ENCODE peak calls at places on chromosome 4, in ten cellular contexts. J, O, I, X, W, P, Z, M, A and V are unnamed samples.

GRCh38 chr4:53937918-53938317 is 126.5 kb downstream of the CHIC2 start:
- DNase-seq in X (no peak), Z (no peak), P (no peak), W (no peak), O (no peak), J (no peak), I (peak; percentile 80), A (no peak), M (no peak), V (peak; percentile 85)

GRCh38 chr4:87007345-87008181 is 72.8 kb downstream of the AFF1 start:
- DNase-seq in W (peak; percentile 7), J (peak; percentile 22), P (peak; percentile 50), O (no peak), A (peak; percentile 50), X (no peak), M (peak; percentile 48), Z (no peak), I (peak; percentile 50), V (peak; percentile 29)

GRCh38 chr4:31081375-31081774 is 361.2 kb downstream of the PCDH7 start:
- DNase-seq in I (peak; percentile 60), W (no peak), X (peak; percentile 74), A (no peak), P (no peak), J (no peak), Z (no peak), O (no peak), M (no peak), V (no peak)

GRCh38 chr4:3472411-3473141 is 9.5 kb downstream of the DOK7 start:
- DNase-seq in M (no peak), P (no peak), X (no peak), Z (no peak), J (no peak), I (no peak), O (no peak), W (no peak), A (no peak), V (no peak)

GRCh38 chr4:187569871-187570270 is 425.7 kb upstream of the ZFP42 start:
- DNase-seq in O (no peak), P (no peak), M (no peak), I (no peak), Z (no peak), J (no peak), A (no peak), X (no peak), W (no peak), V (no peak)

GRCh38 chr4:158578476-158578875 is 56.8 kb downstream of the RXFP1 start:
- DNase-seq in J (no peak), A (no peak), I (peak; percentile 48), Z (no peak), W (no peak), M (no peak), P (no peak), X (no peak), O (no peak), V (peak; percentile 30)

GRCh38 chr4:15912961-15913630 is 25.4 kb downstream of the FGFBP1 start:
- DNase-seq in X (no peak), M (no peak), O (no peak), P (no peak), W (no peak), A (no peak), J (no peak), Z (no peak), I (no peak), V (no peak)

GRCh38 chr4:47270226-47270888 is 193.1 kb downstream of the COMMD8 start:
- DNase-seq in Z (no peak), I (no peak), W (no peak), M (no peak), A (no peak), P (no peak), X (no peak), J (no peak), O (no peak), V (no peak)

GRCh38 chr4:141645611-141646340 is 9.4 kb downstream of the IL15 start:
- DNase-seq in W (no peak), P (no peak), J (no peak), A (no peak), M (no peak), O (no peak), X (peak; percentile 47), I (peak; percentile 92), Z (no peak), V (peak; percentile 82)

GRCh38 chr4:119835511-119835910 is 206.9 kb upstream of the PDE5A start:
- DNase-seq in O (no peak), I (peak; percentile 46), W (no peak), J (no peak), Z (no peak), A (no peak), P (no peak), M (no peak), X (no peak), V (no peak)

GRCh38 chr4:74016068-74016467 is 17.6 kb upstream of the CXCL5 start:
- DNase-seq in A (no peak), J (no peak), O (no peak), Z (no peak), I (peak; percentile 40), W (no peak), X (no peak), P (no peak), M (no peak), V (no peak)

GRCh38 chr4:82380831-82381230 is 7.0 kb upstream of the HNRNPD start:
- DNase-seq in M (no peak), I (no peak), P (no peak), O (no peak), J (no peak), X (no peak), A (no peak), Z (no peak), W (no peak), V (no peak)

GRCh38 chr4:82381661-82382284 is 8.0 kb upstream of the HNRNPD start:
- DNase-seq in M (no peak), A (no peak), I (peak; percentile 30), P (no peak), J (no peak), Z (no peak), W (no peak), O (no peak), X (no peak), V (peak; percentile 8)

GRCh38 chr4:82381235-82381634 is 7.4 kb upstream of the HNRNPD start:
- DNase-seq in I (no peak), M (no peak), Z (no peak), W (no peak), O (no peak), J (no peak), A (no peak), P (no peak), X (no peak), V (no peak)

GRCh38 chr4:82380344-82380743 is 6.6 kb upstream of the HNRNPD start:
- DNase-seq in O (no peak), M (no peak), X (no peak), A (no peak), W (no peak), P (no peak), J (peak; percentile 78), I (no peak), Z (no peak), V (no peak)

GRCh38 chr4:82382756-82383155 is 9.0 kb upstream of the HNRNPD start:
- DNase-seq in X (no peak), I (no peak), M (no peak), Z (no peak), A (no peak), J (no peak), O (no peak), W (no peak), P (no peak), V (no peak)
- TF ChIP-seq CTCF in X (no peak), I (no peak), M (no peak), Z (no peak), A (no peak), J (no peak), O (no peak), W (no peak), P (no peak), V (no peak)

GRCh38 chr4:7651461-7651921 is 216.8 kb upstream of the PSAPL1 start:
- DNase-seq in W (no peak), Z (no peak), X (no peak), I (peak; percentile 48), O (no peak), P (no peak), J (peak; percentile 87), A (peak; percentile 61), M (peak; percentile 49), V (no peak)
- TF ChIP-seq CTCF in W (no peak), Z (no peak), X (no peak), I (no peak), O (no peak), P (no peak), J (no peak), A (no peak), M (no peak), V (no peak)

DNA sequence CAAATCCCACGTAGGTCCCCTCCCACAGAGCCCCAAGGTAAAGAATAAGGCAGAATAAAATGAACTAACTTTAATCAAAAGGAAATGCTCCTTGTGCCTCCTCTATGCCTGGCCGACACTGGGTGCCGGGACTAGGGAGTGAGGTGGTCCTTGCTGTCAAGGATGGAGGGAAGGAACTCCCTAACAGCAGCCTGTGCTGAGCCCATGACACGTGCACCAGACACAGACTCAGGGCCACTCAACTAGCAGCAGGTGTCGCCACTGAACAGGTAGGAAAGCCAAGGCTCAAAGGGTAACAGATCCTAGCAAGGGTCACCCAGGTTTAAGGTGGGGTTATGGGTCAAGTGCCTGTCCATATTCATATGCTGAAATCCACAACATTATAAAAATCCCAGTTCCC is 29.2 kb downstream of the MSX1 start:
- DNase-seq in I (no peak), A (no peak), Z (no peak), W (no peak), M (peak; percentile 28), O (no peak), J (no peak), P (no peak), X (no peak), V (no peak)
- TF ChIP-seq CTCF in I (no peak), A (no peak), Z (no peak), W (no peak), M (no peak), O (no peak), J (no peak), P (no peak), X (no peak), V (no peak)

DNA sequence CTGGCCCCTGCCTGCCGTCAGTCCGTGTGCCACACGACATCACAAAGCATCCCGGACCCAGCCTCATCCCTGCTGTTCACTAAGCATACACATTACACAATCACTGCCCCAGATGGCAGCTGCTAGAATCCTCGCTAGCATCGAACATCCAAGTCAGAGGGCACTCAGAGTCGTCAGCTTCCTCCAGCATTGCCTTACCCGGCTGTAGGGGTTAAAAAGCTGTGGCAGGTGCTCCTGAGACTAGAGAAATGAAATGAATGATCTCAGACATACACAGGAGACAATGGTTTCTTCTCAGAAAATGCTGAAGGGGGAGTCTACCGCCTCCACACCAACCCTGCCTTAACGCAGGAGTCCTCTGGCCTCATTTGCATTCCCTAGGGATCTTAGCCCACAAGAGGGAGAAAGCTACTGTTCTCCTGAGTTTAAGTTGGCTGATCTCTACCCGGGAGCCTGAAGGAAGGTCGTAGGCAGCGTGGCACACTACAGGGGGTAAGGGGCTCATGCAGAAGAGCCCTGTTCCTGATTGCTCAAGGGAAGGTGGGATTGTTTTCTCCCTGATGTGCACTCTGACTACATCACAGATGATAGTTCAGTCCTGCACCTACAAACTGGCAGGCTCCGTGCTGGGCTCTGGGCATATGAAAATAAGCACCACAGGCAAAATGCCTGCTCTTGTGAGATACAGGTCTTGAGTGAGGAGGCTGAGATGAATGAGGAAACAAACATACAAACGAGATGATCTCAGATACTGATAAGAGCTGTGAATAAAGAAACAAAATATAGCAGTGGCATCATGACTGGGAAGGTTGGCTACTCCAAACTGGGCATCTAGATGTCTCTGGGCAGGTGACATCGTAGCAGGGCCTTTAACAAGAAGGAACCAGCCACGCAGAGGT is 2.6 kb upstream of the KIAA0232 start:
- DNase-seq in A (no peak), W (no peak), X (no peak), Z (no peak), P (no peak), O (no peak), J (peak; percentile 17), M (no peak), I (peak; percentile 26), V (no peak)
- TF ChIP-seq CTCF in A (no peak), W (no peak), X (no peak), Z (no peak), P (no peak), O (no peak), J (no peak), M (no peak), I (no peak), V (no peak)